ENCODE peak calls at places on chromosomes 3 and 15, in five cellular contexts. K is GM12865, Z is Peyer's patch, F is stomach, H is cardiac fibroblast. N is an unnamed sample.

GRCh38 chr3:179687967-179688535 is 35.2 kb downstream of the USP13 start:
- DNase-seq in K (no peak), Z (no peak), F (no peak), H (no peak), N (no peak)

GRCh38 chr3:99825239-99825638 is 7.6 kb downstream of the CMSS1 start:
- DNase-seq in K (no peak), Z (no peak), F (no peak), H (no peak), N (no peak)

GRCh38 chr15:58043192-58043903 is 22.2 kb downstream of the ALDH1A2 start:
- DNase-seq in K (peak), Z (no peak), F (peak), H (peak), N (peak)

GRCh38 chr3:71805199-71805598 is 20.3 kb upstream of the PROK2 start:
- DNase-seq in K (no peak), Z (no peak), F (no peak), H (no peak), N (no peak)

GRCh38 chr15:71760852-71761251 is 49.5 kb upstream of the NR2E3 start:
- DNase-seq in K (no peak), Z (no peak), F (no peak), H (no peak), N (no peak)

GRCh38 chr15:88657326-88658069 is 18.7 kb downstream of the ISG20 start:
- DNase-seq in K (peak), Z (peak), F (peak), H (peak), N (no peak)

GRCh38 chr3:133162906-133163305 is 124.7 kb downstream of the TMEM108 start:
- DNase-seq in K (no peak), Z (no peak), F (no peak), H (no peak), N (no peak)

GRCh38 chr3:9211155-9211950 is 38.1 kb downstream of the SRGAP3 start:
- DNase-seq in K (no peak), Z (no peak), F (no peak), H (peak), N (peak)

GRCh38 chr15:66763186-66764066 is 61.4 kb downstream of the SMAD6 start:
- DNase-seq in K (no peak), Z (peak), F (peak), H (no peak), N (no peak)

GRCh38 chr3:126026761-126027160 is 57.2 kb downstream of the SLC41A3 start:
- DNase-seq in K (no peak), Z (no peak), F (no peak), H (no peak), N (no peak)

GRCh38 chr3:9955067-9955502 is 2.9 kb upstream of the PRRT3 start:
- DNase-seq in K (no peak), Z (no peak), F (peak), H (no peak), N (no peak)

GRCh38 chr15:89828324-89829145 is 13.9 kb upstream of the ANPEP start:
- DNase-seq in K (no peak), Z (peak), F (peak), H (peak), N (no peak)

GRCh38 chr15:49644364-49644794 is 23.5 kb downstream of the DTWD1 start:
- DNase-seq in K (no peak), Z (no peak), F (no peak), H (no peak), N (no peak)

GRCh38 chr3:127482216-127483004 is 108.1 kb downstream of the TPRA1 start:
- DNase-seq in K (no peak), Z (no peak), F (no peak), H (peak), N (no peak)

GRCh38 chr15:68658641-68659358 is 80.0 kb downstream of the CORO2B start:
- DNase-seq in K (no peak), Z (no peak), F (no peak), H (no peak), N (no peak)

GRCh38 chr3:112377418-112378071 is 44.6 kb downstream of the CD200 start:
- DNase-seq in K (no peak), Z (no peak), F (no peak), H (peak), N (no peak)

GRCh38 chr3:100269410-100270217 is 8.8 kb downstream of the TBC1D23 start:
- DNase-seq in K (no peak), Z (no peak), F (no peak), H (peak), N (peak)

GRCh38 chr3:38519651-38520050 is 23.5 kb downstream of the EXOG start:
- DNase-seq in K (no peak), Z (no peak), F (no peak), H (no peak), N (peak)

DNA sequence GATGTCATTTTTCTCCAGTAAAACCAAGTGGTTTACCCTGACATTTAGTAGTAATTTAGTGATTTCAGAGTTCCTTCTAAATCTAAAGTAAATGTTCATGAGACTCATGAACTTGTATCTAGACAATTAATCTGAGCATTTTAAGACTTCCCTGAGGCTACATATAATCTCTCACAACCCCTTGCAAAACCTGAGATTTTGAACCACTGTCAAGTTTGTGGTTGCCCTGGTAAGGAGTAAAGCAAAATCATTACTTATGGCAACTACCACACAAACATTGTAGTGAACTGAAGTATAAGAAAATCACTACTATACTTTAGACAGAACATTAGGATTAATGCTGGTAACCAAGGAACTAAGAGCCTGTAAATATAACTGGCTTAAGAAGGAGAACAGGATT is 370.2 kb downstream of the TIGIT start:
- DNase-seq in K (no peak), Z (no peak), F (no peak), H (no peak), N (no peak)
- TF ChIP-seq CTCF in K (no peak), Z (no peak), F (no peak), H (no peak), N (no peak)

GRCh38 chr3:62496509-62496908 is 123.2 kb upstream of the FEZF2 start:
- DNase-seq in K (no peak), Z (no peak), F (no peak), H (no peak), N (no peak)

GRCh38 chr3:62497156-62497555 is 123.8 kb upstream of the FEZF2 start:
- DNase-seq in K (no peak), Z (no peak), F (no peak), H (no peak), N (no peak)

DNA sequence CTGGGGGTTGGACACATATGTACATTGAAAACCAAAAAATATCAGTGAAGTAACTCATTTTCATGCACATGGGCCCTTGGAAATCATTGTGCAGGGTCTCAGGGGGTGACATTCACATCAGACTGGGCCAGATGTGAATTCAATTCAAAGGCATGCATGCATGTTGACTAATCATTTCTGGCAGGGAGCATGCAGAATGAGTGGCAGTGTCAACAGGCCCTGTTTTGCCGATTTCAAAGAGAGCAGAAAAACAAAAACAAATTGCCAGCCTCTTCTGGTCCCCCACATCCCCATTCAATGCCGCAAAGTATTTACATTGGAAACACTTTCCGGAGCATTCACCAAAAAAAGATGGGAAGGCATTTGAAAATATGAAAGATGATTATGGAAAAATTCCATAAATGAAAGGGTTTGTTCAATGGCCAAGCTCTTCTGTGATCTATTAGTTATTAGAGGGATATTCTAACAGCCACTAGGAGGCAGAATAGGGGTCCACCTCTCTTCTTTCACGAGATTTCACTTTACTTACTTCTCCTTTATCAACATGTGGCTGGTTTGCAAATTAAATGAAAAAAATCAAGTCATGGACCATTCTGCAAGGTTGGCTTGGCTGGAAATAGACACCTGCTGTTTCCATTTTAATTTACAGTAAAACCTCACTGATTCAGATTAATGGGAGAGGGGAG is 119.9 kb upstream of the FEZF2 start:
- DNase-seq in K (no peak), Z (no peak), F (no peak), H (peak), N (no peak)
- TF ChIP-seq CTCF in K (peak), Z (no peak), F (no peak), H (peak), N (no peak)

GRCh38 chr3:56342475-56342874 is 125.8 kb downstream of the ERC2 start:
- DNase-seq in K (no peak), Z (no peak), F (no peak), H (no peak), N (no peak)

GRCh38 chr3:56351496-56351895 is 116.8 kb downstream of the ERC2 start:
- DNase-seq in K (no peak), Z (no peak), F (no peak), H (no peak), N (no peak)

GRCh38 chr3:56347219-56347871 is 120.9 kb downstream of the ERC2 start:
- DNase-seq in K (peak), Z (no peak), F (peak), H (peak), N (peak)
- TF ChIP-seq CTCF in K (peak), Z (no peak), F (peak), H (peak), N (peak)

GRCh38 chr3:176879710-176880109 is 317.6 kb downstream of the TBL1XR1 start:
- DNase-seq in K (no peak), Z (no peak), F (no peak), H (no peak), N (no peak)
- TF ChIP-seq CTCF in K (no peak), Z (no peak), F (no peak), H (no peak), N (no peak)

GRCh38 chr3:51819151-51819550 is 40.1 kb upstream of the IQCF6 start:
- DNase-seq in K (no peak), Z (no peak), F (no peak), H (no peak), N (no peak)

GRCh38 chr3:51814034-51814433 is 35.0 kb upstream of the IQCF6 start:
- DNase-seq in K (no peak), Z (no peak), F (no peak), H (no peak), N (no peak)

GRCh38 chr3:51815614-51816013 is 36.6 kb upstream of the IQCF6 start:
- DNase-seq in K (no peak), Z (no peak), F (no peak), H (no peak), N (no peak)

GRCh38 chr3:51817375-51817774 is 38.3 kb upstream of the IQCF6 start:
- DNase-seq in K (no peak), Z (no peak), F (no peak), H (no peak), N (no peak)

GRCh38 chr3:51819709-51820406 is 40.8 kb upstream of the IQCF6 start:
- DNase-seq in K (peak), Z (no peak), F (no peak), H (no peak), N (peak)
- TF ChIP-seq CTCF in K (peak), Z (no peak), F (no peak), H (peak), N (peak)

GRCh38 chr3:53089511-53089910 is 40.7 kb downstream of the RFT1 start:
- DNase-seq in K (no peak), Z (no peak), F (no peak), H (peak), N (no peak)
- TF ChIP-seq CTCF in K (no peak), Z (no peak), F (no peak), H (no peak), N (no peak)

GRCh38 chr3:69426905-69427304 is 41.0 kb upstream of the FRMD4B start:
- DNase-seq in K (no peak), Z (no peak), F (no peak), H (no peak), N (no peak)
- TF ChIP-seq CTCF in K (no peak), Z (no peak), F (no peak), H (no peak), N (no peak)

GRCh38 chr3:70539908-70540307 is 227.5 kb upstream of the MDFIC2 start:
- DNase-seq in K (peak), Z (no peak), F (no peak), H (peak), N (no peak)
- TF ChIP-seq CTCF in K (peak), Z (no peak), F (no peak), H (no peak), N (no peak)

GRCh38 chr3:174951498-174951897 is 92.4 kb downstream of the NAALADL2 start:
- DNase-seq in K (no peak), Z (no peak), F (no peak), H (peak), N (no peak)
- TF ChIP-seq CTCF in K (no peak), Z (no peak), F (no peak), H (no peak), N (no peak)

GRCh38 chr15:76235186-76235826 is 76.0 kb downstream of the ETFA start:
- DNase-seq in K (peak), Z (no peak), F (no peak), H (peak), N (no peak)
- TF ChIP-seq CTCF in K (peak), Z (peak), F (peak), H (peak), N (peak)

N was measured in activated CD8-positive, alpha-beta T cell treated with anti-CD3 and anti-CD28 coated beads for 36 hours.